ENCODE peak calls at places on chromosomes 11 and 22, in ten cellular contexts. L, F, O, J, M, H, E, A, Y and B are unnamed samples.

GRCh38 chr11:3022300-3022967 is 30.3 kb upstream of the NAP1L4 start:
- DNase-seq in L (peak; percentile 58), F (no peak), O (no peak), J (no peak), M (peak; percentile 31), H (no peak), E (no peak), A (peak; percentile 35), Y (no peak), B (peak; percentile 67)

GRCh38 chr11:121636341-121637176 is 183.8 kb upstream of the SORL1-AS1 start:
- DNase-seq in L (no peak), F (no peak), O (no peak), J (no peak), M (no peak), H (no peak), E (no peak), A (no peak), Y (no peak), B (no peak)

GRCh38 chr11:7437706-7438105 is 47.6 kb upstream of the OLFML1 start:
- DNase-seq in L (peak; percentile 78), F (no peak), O (no peak), J (no peak), M (no peak), H (no peak), E (no peak), A (no peak), Y (no peak), B (no peak)

GRCh38 chr11:27524155-27524554 is 17.6 kb upstream of the LIN7C start:
- DNase-seq in L (peak; percentile 82), F (no peak), O (no peak), J (no peak), M (no peak), H (peak; percentile 42), E (no peak), A (no peak), Y (no peak), B (no peak)

GRCh38 chr11:44627911-44628729 is 62.7 kb downstream of the CD82 start:
- DNase-seq in L (peak; percentile 3), F (no peak), O (peak; percentile 91), J (peak; percentile 72), M (peak; percentile 8), H (peak; percentile 15), E (peak; percentile 83), A (no peak), Y (peak; percentile 82), B (no peak)

GRCh38 chr11:96002339-96002738 is 78.4 kb upstream of the MTMR2 start:
- DNase-seq in L (no peak), F (no peak), O (no peak), J (no peak), M (no peak), H (no peak), E (no peak), A (no peak), Y (no peak), B (no peak)

GRCh38 chr11:69500285-69501120 is 19.0 kb downstream of the LINC01488 start:
- DNase-seq in L (no peak), F (no peak), O (no peak), J (peak; percentile 47), M (no peak), H (no peak), E (no peak), A (no peak), Y (no peak), B (no peak)

GRCh38 chr11:125105921-125106320 is 5.5 kb downstream of the TMEM218 start:
- DNase-seq in L (no peak), F (peak; percentile 13), O (no peak), J (no peak), M (no peak), H (no peak), E (no peak), A (no peak), Y (no peak), B (no peak)

GRCh38 chr11:45144126-45145082 is 2.0 kb upstream of the PRDM11 start:
- DNase-seq in L (no peak), F (no peak), O (peak; percentile 50), J (no peak), M (no peak), H (no peak), E (peak; percentile 3), A (no peak), Y (no peak), B (no peak)

GRCh38 chr11:45543808-45544422 is 121.5 kb downstream of the CHST1 start:
- DNase-seq in L (no peak), F (peak; percentile 26), O (no peak), J (no peak), M (no peak), H (peak; percentile 71), E (no peak), A (no peak), Y (no peak), B (no peak)

DNA sequence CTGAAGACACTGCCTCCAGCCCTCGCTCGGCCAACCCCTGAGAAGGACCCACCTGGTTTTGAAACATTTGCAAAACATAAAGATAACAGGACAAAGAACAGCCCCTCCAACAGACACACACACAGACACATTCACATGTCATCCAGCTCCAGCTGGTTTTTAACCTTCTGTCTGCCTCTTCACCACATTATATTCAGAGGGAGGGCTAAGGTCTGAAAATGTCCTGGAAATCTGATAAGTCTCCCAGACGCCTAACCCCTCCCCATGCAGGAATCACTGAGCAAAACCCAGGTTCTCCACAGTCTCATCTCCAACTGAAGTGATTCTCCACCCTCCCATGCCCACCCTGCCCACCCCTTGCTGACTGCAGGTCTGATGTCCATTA is 29.4 kb downstream of the PACSIN2 start:
- DNase-seq in L (no peak), F (no peak), O (no peak), J (no peak), M (no peak), H (no peak), E (no peak), A (no peak), Y (no peak), B (no peak)
- TF ChIP-seq CTCF in L (no peak), F (no peak), O (no peak), J (no peak), M (no peak), H (no peak), E (no peak), A (no peak), Y (no peak), B (no peak)

DNA sequence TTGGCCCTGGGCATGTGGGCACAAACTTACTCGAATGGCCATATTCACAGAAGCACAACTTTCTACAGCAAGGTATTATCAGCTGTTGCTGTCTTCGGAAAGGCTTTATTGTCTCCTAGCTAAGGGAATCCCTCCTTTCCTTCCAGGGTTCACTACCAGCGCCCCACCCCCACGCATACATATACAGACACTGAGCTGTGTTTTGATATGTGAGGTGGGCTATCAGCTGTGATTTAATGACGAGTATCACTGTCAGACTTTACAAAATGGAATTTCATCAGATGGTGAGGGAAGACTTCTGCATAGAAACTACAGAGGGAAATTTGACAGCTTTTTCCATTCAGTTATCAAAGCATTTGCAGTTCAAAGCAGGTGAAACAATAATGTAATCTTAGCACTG is 730.2 kb downstream of the NTM start:
- DNase-seq in L (no peak), F (no peak), O (no peak), J (no peak), M (no peak), H (no peak), E (no peak), A (no peak), Y (no peak), B (no peak)
- TF ChIP-seq CTCF in L (no peak), F (no peak), O (no peak), J (no peak), M (no peak), H (no peak), E (no peak), A (no peak), Y (no peak), B (no peak)

GRCh38 chr22:41830174-41830573 is 2.7 kb upstream of the SREBF2 start:
- DNase-seq in L (no peak), F (no peak), O (no peak), J (no peak), M (no peak), H (no peak), E (no peak), A (no peak), Y (no peak), B (no peak)
- TF ChIP-seq CTCF in L (peak; percentile 21), F (no peak), O (no peak), J (no peak), M (no peak), H (no peak), E (no peak), A (peak; percentile 14), Y (no peak), B (no peak)

GRCh38 chr22:44181912-44182590 is 1.3 kb downstream of the PARVG start:
- DNase-seq in L (no peak), F (no peak), O (no peak), J (peak; percentile 89), M (no peak), H (no peak), E (no peak), A (peak; percentile 39), Y (no peak), B (no peak)
- TF ChIP-seq CTCF in L (peak; percentile 13), F (no peak), O (no peak), J (peak; percentile 9), M (no peak), H (no peak), E (no peak), A (peak; percentile 8), Y (no peak), B (peak; percentile 24)

GRCh38 chr11:61657566-61657965 is 22.6 kb upstream of the DAGLA start:
- DNase-seq in L (no peak), F (no peak), O (no peak), J (no peak), M (no peak), H (no peak), E (no peak), A (no peak), Y (no peak), B (no peak)

GRCh38 chr11:61656347-61657077 is 23.7 kb upstream of the DAGLA start:
- DNase-seq in L (no peak), F (no peak), O (no peak), J (no peak), M (no peak), H (no peak), E (no peak), A (no peak), Y (no peak), B (no peak)

GRCh38 chr11:61654397-61654829 is 25.8 kb upstream of the DAGLA start:
- DNase-seq in L (no peak), F (no peak), O (peak; percentile 75), J (peak; percentile 82), M (no peak), H (no peak), E (peak; percentile 76), A (no peak), Y (peak; percentile 59), B (peak; percentile 56)

DNA sequence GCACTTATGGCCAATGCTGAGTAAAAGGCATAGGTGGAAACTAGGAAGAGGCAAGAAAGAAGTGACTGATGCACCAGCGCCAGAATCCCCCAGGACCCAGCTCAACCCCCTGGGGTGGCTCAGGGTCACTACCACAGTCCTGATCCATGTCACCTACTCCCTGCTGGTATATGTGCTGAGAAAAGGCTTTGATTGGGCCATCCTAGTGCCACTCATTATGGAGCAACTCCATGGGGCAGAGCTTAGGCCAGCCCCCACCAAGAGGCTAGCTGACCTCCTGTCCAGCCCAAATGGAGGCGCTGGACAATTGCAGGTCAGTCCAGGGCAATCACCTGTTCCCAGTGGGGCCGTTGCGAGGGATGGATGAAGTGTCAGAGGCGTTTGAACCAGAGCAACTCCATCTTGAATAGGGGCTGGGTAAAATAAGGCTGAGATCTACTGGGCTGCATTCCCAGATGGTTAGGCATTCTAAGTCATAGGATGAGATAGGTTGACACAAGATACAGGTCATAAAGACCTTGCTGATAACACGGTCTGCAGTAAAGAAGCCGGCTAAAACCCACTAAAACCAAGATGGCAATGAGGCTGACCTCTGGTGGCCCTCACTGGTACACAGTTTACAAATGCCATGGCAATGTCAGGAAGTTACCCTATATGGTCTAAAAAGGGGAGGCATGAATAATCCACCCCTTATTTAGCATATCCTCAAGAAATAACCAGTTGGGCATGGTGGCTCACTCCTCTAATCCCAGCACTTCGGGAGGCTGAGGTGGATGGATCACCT is 20.6 kb upstream of the DAGLA start:
- DNase-seq in L (no peak), F (no peak), O (no peak), J (no peak), M (no peak), H (no peak), E (no peak), A (no peak), Y (no peak), B (no peak)
- TF ChIP-seq CTCF in L (no peak), F (no peak), O (no peak), J (no peak), M (no peak), H (no peak), E (no peak), A (peak; percentile 16), Y (no peak), B (peak; percentile 23)